ENCODE peak calls at places on chromosomes 7 and 10, in ten cellular contexts. V is suprapubic skin; B is left ventricle myocardium inferior; S is DND-41; J is breast epithelium; E is A549; X is CD8-positive, alpha-beta T cell; Q is H1; P is AG04450; F is fibroblast of lung. Y is an unnamed sample.

GRCh38 chr10:91435241-91435640 is 25.1 kb downstream of the HECTD2 start:
- DNase-seq in F (no peak), X (no peak), V (no peak), S (no peak), B (no peak), J (no peak), P (no peak), E (no peak), Q (no peak), Y (no peak)

GRCh38 chr10:131743190-131744151 is 157.3 kb upstream of the PPP2R2D start:
- DNase-seq in V (peak; percentile 68), X (no peak), Q (no peak), S (peak; percentile 23), B (no peak), F (no peak), P (no peak), J (no peak), E (no peak), Y (no peak)

GRCh38 chr7:71563276-71563675 is 431.3 kb downstream of the GALNT17 start:
- DNase-seq in V (no peak), B (no peak), J (no peak), Q (no peak), E (no peak), S (no peak), X (no peak), F (no peak), P (no peak), Y (no peak)

GRCh38 chr10:69345402-69345801 is 67.1 kb downstream of the HK1 start:
- DNase-seq in B (no peak), Q (no peak), J (peak; percentile 71), X (no peak), F (no peak), E (no peak), V (peak; percentile 70), S (no peak), P (no peak), Y (no peak)

GRCh38 chr10:81843042-81843441 is 32.0 kb upstream of the NRG3 start:
- DNase-seq in F (no peak), S (no peak), V (no peak), X (no peak), J (no peak), Q (no peak), P (no peak), B (no peak), E (no peak), Y (no peak)

GRCh38 chr7:75657866-75658265 is 80.9 kb downstream of the HIP1 start:
- DNase-seq in S (no peak), B (no peak), Q (no peak), J (no peak), E (no peak), P (no peak), F (no peak), V (no peak), X (no peak), Y (no peak)

GRCh38 chr10:59465089-59465488 is 102.7 kb upstream of the FAM13C start:
- DNase-seq in X (no peak), V (no peak), J (no peak), E (no peak), Q (no peak), B (no peak), S (no peak), P (peak; percentile 26), F (peak; percentile 85), Y (no peak)

GRCh38 chr7:45347804-45348203 is 190.2 kb downstream of the RAMP3 start:
- DNase-seq in E (peak; percentile 24), Q (peak; percentile 17), X (no peak), P (no peak), J (no peak), B (no peak), V (no peak), S (no peak), F (no peak), Y (peak; percentile 77)

GRCh38 chr7:106959753-106960152 is 84.8 kb upstream of the PRKAR2B start:
- DNase-seq in B (no peak), X (peak; percentile 6), P (no peak), V (no peak), J (no peak), S (peak; percentile 6), Q (no peak), E (peak; percentile 10), F (no peak), Y (no peak)

GRCh38 chr10:3820255-3820654 is 35.2 kb upstream of the KLF6 start:
- DNase-seq in Q (no peak), F (no peak), V (no peak), P (no peak), E (no peak), S (no peak), B (no peak), J (no peak), X (no peak), Y (peak; percentile 61)

GRCh38 chr7:22346383-22347107 is 10.4 kb downstream of the RAPGEF5 start:
- DNase-seq in X (no peak), P (no peak), F (no peak), E (no peak), B (no peak), S (no peak), V (no peak), Q (no peak), J (no peak), Y (peak; percentile 50)

GRCh38 chr7:76069238-76069638 is 21.3 kb downstream of the MDH2 start:
- DNase-seq in B (peak; percentile 74), Q (peak; percentile 46), F (peak; percentile 93), S (no peak), X (no peak), P (peak; percentile 88), V (no peak), J (peak; percentile 79), E (peak; percentile 84), Y (peak; percentile 83)

GRCh38 chr10:88399240-88399639 is 183.9 kb downstream of the RNLS start:
- DNase-seq in S (no peak), X (no peak), B (no peak), Q (no peak), E (no peak), J (no peak), V (no peak), F (no peak), P (no peak), Y (no peak)

GRCh38 chr10:88404133-88404532 is 179.0 kb downstream of the RNLS start:
- DNase-seq in E (no peak), Q (no peak), S (no peak), J (no peak), P (no peak), X (no peak), F (no peak), V (no peak), B (no peak), Y (no peak)

DNA sequence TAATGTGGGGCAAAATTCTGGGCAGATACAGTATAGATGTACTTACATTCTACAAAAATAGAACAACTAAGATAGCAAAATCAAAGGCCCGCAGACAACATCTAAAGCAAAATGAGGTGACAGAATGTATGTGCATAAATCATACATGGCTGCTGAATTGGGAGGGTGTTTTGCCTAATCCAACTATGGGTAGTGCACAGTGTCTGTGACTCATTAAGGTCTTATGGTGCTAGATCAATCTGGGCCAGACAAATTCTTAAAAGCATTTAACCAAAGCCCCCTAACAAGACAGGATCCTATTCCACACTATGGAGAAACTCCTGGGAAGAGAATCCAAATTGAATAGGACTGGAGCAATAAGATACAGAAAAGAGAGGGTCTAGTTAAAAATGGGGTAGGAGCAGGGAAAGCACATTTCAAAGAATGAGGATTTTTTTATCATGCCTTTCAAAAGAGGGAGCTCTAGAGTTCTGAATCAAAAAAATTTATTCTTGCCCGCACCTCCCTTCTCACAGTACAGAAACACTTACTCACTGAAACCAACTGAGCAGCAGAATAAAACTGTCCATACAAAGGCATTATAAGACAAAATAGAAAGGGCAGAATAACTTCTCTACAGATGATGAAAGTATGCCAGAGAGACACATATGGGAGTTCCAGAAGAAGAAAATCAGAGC is 181.3 kb downstream of the RNLS start:
- DNase-seq in F (peak; percentile 54), Q (no peak), V (no peak), S (no peak), E (no peak), P (no peak), B (no peak), X (no peak), J (no peak), Y (no peak)
- TF ChIP-seq CTCF in F (peak; percentile 47), Q (no peak), V (no peak), S (peak; percentile 22), E (peak; percentile 43), P (peak; percentile 56), B (peak; percentile 41), X (no peak), J (no peak), Y (peak; percentile 68)

GRCh38 chr7:32155712-32156111 is 85.5 kb upstream of the PDE1C start:
- DNase-seq in E (no peak), F (peak; percentile 48), P (no peak), S (no peak), X (no peak), Q (no peak), V (no peak), J (no peak), B (no peak), Y (no peak)
- H3K27ac ChIP-seq in E (no peak overlapping the region), F (no peak overlapping the region), P (no peak overlapping the region), S (no peak overlapping the region), X (no peak overlapping the region), Q (no peak overlapping the region), V (no peak overlapping the region), J (no peak overlapping the region), B (peak overlapping the region; percentile 82), Y (no peak overlapping the region)

GRCh38 chr7:118793552-118793951 is 569.0 kb downstream of the ANKRD7 start:
- DNase-seq in B (no peak), J (no peak), F (no peak), P (no peak), V (no peak), E (no peak), X (no peak), S (no peak), Q (no peak), Y (no peak)

DNA sequence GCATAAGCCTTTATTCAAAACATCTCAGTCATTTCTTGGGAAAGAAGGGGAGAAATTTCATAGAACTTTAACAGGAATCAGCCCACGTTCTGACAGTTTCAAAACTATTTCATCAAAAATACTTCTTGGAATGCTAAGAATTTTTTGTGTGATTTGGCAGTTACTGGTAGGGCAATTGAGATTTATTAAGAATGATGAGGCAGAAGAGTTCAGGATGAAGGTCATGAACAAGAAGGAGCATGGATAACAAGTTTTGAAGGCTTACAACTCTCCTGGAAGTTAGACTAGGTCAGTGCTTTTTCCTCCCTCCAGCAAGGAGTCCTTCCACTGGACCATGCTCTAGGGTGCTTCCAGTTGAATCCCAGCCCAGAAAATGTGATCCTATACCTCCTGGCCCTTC is 569.9 kb downstream of the ANKRD7 start:
- DNase-seq in B (no peak), V (no peak), Q (no peak), J (no peak), P (no peak), S (no peak), E (no peak), F (no peak), X (no peak), Y (no peak)
- TF ChIP-seq CTCF in B (no peak), V (no peak), Q (no peak), J (no peak), P (no peak), S (no peak), E (no peak), F (no peak), X (no peak), Y (no peak)

DNA sequence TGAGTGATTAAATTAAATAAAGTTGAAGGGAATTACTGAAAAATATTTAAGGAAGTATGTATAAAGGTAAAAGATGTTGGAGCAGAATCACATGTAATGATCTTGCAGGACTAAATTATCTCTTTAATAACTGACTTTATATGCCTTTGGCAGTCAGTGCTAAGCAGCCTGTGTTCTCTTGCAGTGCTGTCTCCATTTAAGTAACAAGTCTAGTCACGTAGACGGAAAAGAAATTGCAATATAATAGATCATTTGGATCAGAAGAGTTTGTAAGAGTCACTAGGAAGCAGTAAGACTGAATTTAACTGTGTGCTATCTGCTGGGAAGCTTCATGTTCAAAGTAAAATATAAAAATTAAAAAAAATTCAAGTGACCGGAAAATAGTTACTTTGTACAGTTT is 21.4 kb downstream of the BZW2 start:
- DNase-seq in E (no peak), V (no peak), F (no peak), X (no peak), B (no peak), J (no peak), P (no peak), S (no peak), Q (no peak), Y (peak; percentile 56)
- H3K27ac ChIP-seq in E (peak overlapping the region; percentile 85), V (peak overlapping the region; percentile 79), F (peak overlapping the region; percentile 32), X (no peak overlapping the region), B (peak overlapping the region; percentile 74), J (peak overlapping the region; percentile 89), P (no peak overlapping the region), S (no peak overlapping the region), Q (no peak overlapping the region), Y (peak overlapping the region; percentile 62)